ENCODE peak calls at places on chromosome 12, in nine cellular contexts. P is hepatocyte, N is neural progenitor cell, U is HCT116, M is GM23248, Q is PC-3, O is GM23338, J is OCI-LY7, A is SK-N-SH. S is an unnamed sample.

GRCh38 chr12:116043673-116044072 is 233.8 kb downstream of the MED13L start:
- DNase-seq in P (no peak), J (no peak), O (no peak), U (no peak), A (peak), Q (no peak), N (no peak), M (no peak), S (no peak)

GRCh38 chr12:110012137-110012536 is 12.9 kb downstream of the ANKRD13A start:
- DNase-seq in N (no peak), J (peak), P (peak), A (no peak), Q (no peak), O (no peak), U (no peak), M (peak), S (peak)

GRCh38 chr12:11621797-11622423 is 27.6 kb upstream of the ETV6 start:
- DNase-seq in O (peak), M (peak), Q (peak), U (no peak), J (peak), A (no peak), P (no peak), N (no peak), S (peak)

GRCh38 chr12:114961491-114961890 is 277.5 kb upstream of the TBX3 start:
- DNase-seq in A (no peak), P (no peak), O (no peak), Q (no peak), M (no peak), N (no peak), U (no peak), J (no peak), S (no peak)

GRCh38 chr12:113973109-113973904 is 7.2 kb upstream of the RBM19 start:
- DNase-seq in N (no peak), U (no peak), M (no peak), P (no peak), Q (no peak), A (no peak), O (no peak), J (no peak), S (no peak)

GRCh38 chr12:11756022-11756421 is 106.5 kb downstream of the ETV6 start:
- DNase-seq in O (no peak), J (no peak), P (no peak), Q (no peak), A (no peak), U (no peak), M (no peak), N (no peak), S (no peak)

GRCh38 chr12:76332606-76333005 is 15.6 kb downstream of the BBS10 start:
- DNase-seq in O (no peak), M (no peak), P (no peak), J (no peak), A (no peak), N (no peak), Q (no peak), U (no peak), S (no peak)

GRCh38 chr12:49232940-49233841 is 31.7 kb upstream of the TUBA1C start:
- DNase-seq in J (no peak), N (peak), P (peak), A (peak), Q (no peak), M (no peak), O (peak), U (no peak), S (no peak)

GRCh38 chr12:91326043-91327027 is 143.7 kb upstream of the DCN start:
- DNase-seq in O (peak), M (peak), P (peak), Q (peak), U (peak), A (peak), J (peak), N (peak), S (peak)

GRCh38 chr12:77995436-77996167 is 164.9 kb downstream of the NAV3 start:
- DNase-seq in M (peak), J (no peak), Q (peak), P (no peak), A (no peak), U (peak), N (no peak), O (no peak), S (no peak)

GRCh38 chr12:42692749-42693148 is 103.2 kb upstream of the PRICKLE1 start:
- DNase-seq in O (peak), N (no peak), J (no peak), Q (no peak), P (no peak), U (no peak), M (no peak), A (no peak), S (no peak)
- H3K4me3 ChIP-seq in O (no peak), N (no peak), J (no peak), Q (no peak), P (no peak), U (no peak), M (no peak), A (no peak), S (peak)

DNA sequence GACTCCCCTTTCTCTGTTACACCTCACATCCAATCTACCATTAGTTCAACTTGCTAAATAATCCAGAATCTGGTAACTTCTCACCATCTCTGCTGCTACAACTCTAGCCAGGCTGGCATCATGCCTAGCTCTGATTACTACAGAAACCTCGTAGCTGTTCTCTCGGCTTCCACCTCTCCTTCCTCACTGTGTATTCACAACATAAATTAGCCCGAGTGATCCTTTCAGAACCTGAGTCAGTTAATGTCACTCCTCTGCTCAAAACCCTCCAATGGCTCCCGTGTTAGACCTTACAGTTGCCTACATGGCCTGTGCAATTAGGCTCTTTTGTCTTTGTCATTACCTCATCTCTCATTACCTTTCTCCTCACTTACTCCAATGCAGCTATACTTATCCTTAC is 139.4 kb downstream of the PDE3A start:
- DNase-seq in U (no peak), A (no peak), M (no peak), N (no peak), Q (no peak), J (no peak), O (no peak), P (no peak), S (no peak)
- H2AFZ ChIP-seq in U (no peak), A (no peak), M (no peak), N (peak), Q (no peak), J (no peak), O (no peak), P (no peak), S (no peak)

DNA sequence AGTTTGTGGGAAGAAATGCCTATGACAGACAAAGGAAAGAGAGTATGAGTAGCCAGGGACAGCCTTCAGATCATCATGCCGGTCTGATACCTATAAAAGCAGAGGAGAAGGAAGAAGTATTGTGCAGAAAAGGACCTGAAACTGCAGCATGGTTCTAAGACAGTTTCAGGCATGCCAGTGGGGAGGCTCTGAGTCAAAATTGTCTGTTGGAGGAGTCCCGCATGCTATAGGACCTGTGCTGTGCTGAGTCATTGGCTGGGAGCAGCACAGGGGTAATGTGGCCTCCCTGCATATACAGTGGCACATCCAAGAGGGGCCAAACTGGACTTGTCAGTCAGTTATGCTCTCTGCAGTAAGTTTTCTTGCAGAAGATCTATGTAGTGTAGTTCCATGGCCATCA is 40.7 kb downstream of the NEUROD4 start:
- DNase-seq in Q (peak), N (no peak), O (peak), U (no peak), A (no peak), P (no peak), M (no peak), J (peak), S (peak)
- TF ChIP-seq EZH2phosphoT487 in Q (no peak), N (no peak), O (no peak), U (no peak), A (no peak), P (no peak), M (no peak), J (no peak), S (no peak)

GRCh38 chr12:94401326-94401725 is 58.3 kb downstream of the CEP83 start:
- DNase-seq in O (no peak), A (no peak), P (no peak), J (no peak), N (no peak), U (no peak), M (no peak), Q (no peak), S (no peak)

GRCh38 chr12:94405378-94406116 is 54.1 kb downstream of the CEP83 start:
- DNase-seq in A (no peak), P (no peak), O (no peak), U (no peak), N (no peak), M (peak), Q (no peak), J (peak), S (peak)

DNA sequence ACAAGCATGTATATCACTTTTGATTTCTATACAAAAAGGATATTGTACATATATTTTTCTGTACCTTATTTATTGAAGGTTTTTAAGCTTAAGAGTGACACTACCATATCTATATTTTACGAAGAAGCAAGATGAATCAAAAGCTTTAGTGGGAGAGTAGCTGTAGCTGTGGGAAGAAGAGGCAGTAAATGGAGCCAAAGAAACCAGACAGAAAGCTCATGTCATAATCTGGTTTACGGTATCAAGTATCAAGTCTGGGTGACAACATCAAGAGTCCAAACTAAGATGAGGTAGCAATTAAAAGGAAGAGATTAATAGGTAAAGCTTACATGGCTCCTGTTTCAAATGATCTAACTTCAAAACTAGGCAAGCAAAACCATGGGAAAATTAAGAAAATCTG is 54.8 kb downstream of the CEP83 start:
- DNase-seq in M (no peak), J (no peak), U (no peak), Q (no peak), P (no peak), A (no peak), O (no peak), N (no peak), S (no peak)
- H3K4me3 ChIP-seq in M (no peak), J (no peak), U (no peak), Q (no peak), P (no peak), A (no peak), O (no peak), N (no peak), S (peak)

GRCh38 chr12:94678396-94678795 is 28.0 kb upstream of the TMCC3 start:
- DNase-seq in Q (no peak), P (no peak), M (no peak), J (no peak), U (no peak), N (no peak), O (no peak), A (no peak), S (no peak)
- H2AFZ ChIP-seq in Q (no peak), P (no peak), M (no peak), J (no peak), U (no peak), N (no peak), O (no peak), A (no peak), S (no peak)

GRCh38 chr12:128992116-128992515 is 138.8 kb downstream of the GLT1D1 start:
- DNase-seq in O (no peak), A (no peak), J (no peak), N (no peak), P (no peak), U (no peak), Q (no peak), M (no peak), S (no peak)
- TF ChIP-seq EZH2phosphoT487 in O (no peak), A (no peak), J (no peak), N (no peak), P (no peak), U (no peak), Q (no peak), M (no peak), S (no peak)

DNA sequence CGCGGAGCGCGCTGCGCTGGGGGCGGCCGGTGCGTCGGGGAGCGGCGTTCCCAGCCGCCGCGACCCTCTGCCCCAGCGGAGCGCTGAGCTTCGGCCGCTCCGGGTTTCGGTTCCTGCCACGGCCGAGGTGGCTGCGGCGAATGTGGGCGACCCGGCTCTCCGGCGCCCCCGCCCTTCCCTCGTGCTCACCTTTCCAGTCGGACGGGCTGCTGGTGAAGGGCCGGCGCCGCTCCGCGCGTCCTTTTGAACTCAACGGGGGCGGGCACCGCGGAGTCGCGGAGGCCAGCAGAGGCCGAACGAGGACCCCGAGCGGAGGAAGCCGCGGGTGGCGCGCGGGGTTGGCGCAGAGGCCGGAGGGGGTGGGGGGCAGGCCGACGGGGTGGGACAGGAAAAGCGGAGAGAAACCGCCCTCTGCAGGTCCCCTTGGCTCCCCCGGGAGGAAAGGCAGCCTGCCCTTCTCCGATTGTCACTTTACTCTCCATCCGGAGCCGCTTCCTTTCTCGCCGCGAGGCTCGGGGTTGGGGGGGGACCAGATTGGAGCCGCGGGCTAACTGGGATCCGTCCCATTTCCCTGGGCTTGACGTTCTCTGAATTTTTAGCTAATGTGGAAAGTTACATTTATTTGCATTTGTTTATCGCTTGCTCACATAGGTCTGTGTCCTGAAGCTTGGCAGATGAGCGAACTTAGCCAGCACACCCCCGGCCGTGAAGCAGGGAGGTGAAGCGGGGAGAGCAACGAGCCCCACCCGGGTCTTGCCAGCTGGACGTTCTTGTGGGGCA is at the start of gene SMAGP:
- DNase-seq in O (peak), P (peak), N (peak), U (no peak), Q (peak), M (peak), J (peak), A (peak), S (peak)
- H3K4me3 ChIP-seq in O (peak), P (peak), N (peak), U (peak), Q (peak), M (peak), J (peak), A (peak), S (peak)

S was measured in MM.1S.